ENCODE peak calls at places on chromosomes 13 and 19, in seven cellular contexts. T is osteoblast; A is CD8-positive, alpha-beta memory T cell; U is psoas muscle; R is transverse colon; X is heart left ventricle; K is CD4-positive, CD25-positive, alpha-beta regulatory T cell. H is an unnamed sample. For H3K4me1, the result is how much of the 10 kb centered on the place peaks cover.

GRCh38 chr13:23801141-23801540 is 88.1 kb downstream of the MIPEP start:
- DNase-seq in T (no peak), A (no peak), U (no peak), R (no peak), X (no peak), K (no peak), H (no peak)

GRCh38 chr13:29849731-29850212 is 645 bp downstream of the UBL3 start:
- DNase-seq in T (peak), A (peak), U (peak), R (peak), X (peak), K (peak), H (peak)

GRCh38 chr19:6887326-6887725 is at the start of gene ADGRE1:
- DNase-seq in T (no peak), A (no peak), U (no peak), R (no peak), X (no peak), K (no peak), H (no peak)

GRCh38 chr13:95288899-95289500 is 12.3 kb downstream of the ABCC4 start:
- DNase-seq in T (peak), A (no peak), U (no peak), R (no peak), X (no peak), K (no peak), H (no peak)

GRCh38 chr19:50046649-50047503 is 21.1 kb downstream of the ZNF473 start:
- DNase-seq in T (no peak), A (peak), U (peak), R (peak), X (no peak), K (peak), H (peak)

GRCh38 chr13:54845351-54845965 is 1816.8 kb downstream of the OLFM4 start:
- DNase-seq in T (no peak), A (no peak), U (no peak), R (no peak), X (no peak), K (no peak), H (no peak)

GRCh38 chr13:112693831-112694497 is 4.1 kb downstream of the ATP11A start:
- DNase-seq in T (peak), A (no peak), U (no peak), R (no peak), X (peak), K (no peak), H (no peak)

GRCh38 chr19:56987184-56987583 is 132.6 kb upstream of the USP29 start:
- DNase-seq in T (no peak), A (no peak), U (no peak), R (no peak), X (no peak), K (no peak), H (no peak)

GRCh38 chr13:67792151-67792665 is 562.1 kb upstream of the PCDH9 start:
- DNase-seq in T (no peak), A (no peak), U (no peak), R (no peak), X (no peak), K (no peak), H (no peak)

GRCh38 chr13:37681295-37682032 is 82.9 kb upstream of the POSTN start:
- DNase-seq in T (peak), A (no peak), U (no peak), R (no peak), X (no peak), K (no peak), H (no peak)

GRCh38 chr13:52892925-52893324 is 44.5 kb upstream of the PCDH8 start:
- DNase-seq in T (no peak), A (no peak), U (no peak), R (no peak), X (no peak), K (no peak), H (no peak)

GRCh38 chr19:28424662-28425430 is 788.1 kb downstream of the UQCRFS1 start:
- DNase-seq in T (no peak), A (no peak), U (no peak), R (no peak), X (no peak), K (no peak), H (no peak)

GRCh38 chr13:92948034-92948433 is 278.6 kb upstream of the GPC6 start:
- DNase-seq in T (no peak), A (no peak), U (no peak), R (no peak), X (no peak), K (no peak), H (no peak)

GRCh38 chr13:100195568-100195967 is 106.7 kb downstream of the PCCA start:
- DNase-seq in T (no peak), A (no peak), U (no peak), R (no peak), X (no peak), K (no peak), H (no peak)

GRCh38 chr19:45115809-45116615 is 23.0 kb downstream of the PPP1R37 start:
- DNase-seq in T (no peak), A (no peak), U (peak), R (no peak), X (no peak), K (no peak), H (no peak)

GRCh38 chr19:54137913-54138776 is 583 bp downstream of the CNOT3 start:
- DNase-seq in T (peak), A (peak), U (no peak), R (peak), X (no peak), K (peak), H (peak)

GRCh38 chr13:41352935-41353801 is 42.1 kb downstream of the NAA16 start:
- DNase-seq in T (no peak), A (peak), U (no peak), R (no peak), X (no peak), K (peak), H (peak)

GRCh38 chr19:58095328-58095727 is 2.7 kb downstream of the ZSCAN18 start:
- DNase-seq in T (peak), A (no peak), U (no peak), R (no peak), X (no peak), K (no peak), H (no peak)

GRCh38 chr13:36302289-36302688 is 4.7 kb upstream of the CCDC169 start:
- DNase-seq in T (no peak), A (no peak), U (no peak), R (no peak), X (no peak), K (no peak), H (no peak)

GRCh38 chr19:17686592-17687042 is 1.5 kb downstream of the UNC13A start:
- DNase-seq in T (peak), A (no peak), U (peak), R (no peak), X (peak), K (no peak), H (no peak)

GRCh38 chr13:23928985-23929384 is 31.7 kb upstream of the C1QTNF9B start:
- DNase-seq in T (peak), A (no peak), U (no peak), R (no peak), X (no peak), K (no peak), H (no peak)

GRCh38 chr19:18029617-18030338 is 21.8 kb downstream of the ARRDC2 start:
- DNase-seq in T (peak), A (no peak), U (peak), R (peak), X (no peak), K (no peak), H (no peak)

GRCh38 chr13:78596701-78597550 is 6.4 kb downstream of the POU4F1 start:
- DNase-seq in T (no peak), A (no peak), U (no peak), R (no peak), X (no peak), K (no peak), H (no peak)

GRCh38 chr13:64446372-64446771 is 2783.8 kb downstream of the PCDH9 start:
- DNase-seq in T (no peak), A (no peak), U (no peak), R (no peak), X (no peak), K (no peak), H (no peak)

GRCh38 chr13:38566526-38566925 is 120.4 kb upstream of the FREM2 start:
- DNase-seq in T (no peak), A (no peak), U (no peak), R (no peak), X (no peak), K (no peak), H (no peak)

GRCh38 chr19:47508721-47509120 is 6.1 kb downstream of the NAPA start:
- DNase-seq in T (no peak), A (no peak), U (no peak), R (no peak), X (no peak), K (no peak), H (no peak)

GRCh38 chr13:81171065-81171647 is 830.2 kb upstream of the SPRY2 start:
- DNase-seq in T (no peak), A (no peak), U (no peak), R (no peak), X (no peak), K (no peak), H (no peak)

GRCh38 chr19:35115538-35115951 is at the start of gene FXYD3:
- DNase-seq in T (no peak), A (no peak), U (no peak), R (peak), X (no peak), K (no peak), H (no peak)

GRCh38 chr19:35117791-35118190 is 2.2 kb downstream of the FXYD3 start:
- DNase-seq in T (no peak), A (no peak), U (no peak), R (peak), X (no peak), K (no peak), H (no peak)

GRCh38 chr19:35117017-35117570 is 1.5 kb downstream of the FXYD3 start:
- DNase-seq in T (no peak), A (no peak), U (no peak), R (no peak), X (no peak), K (no peak), H (no peak)

GRCh38 chr19:35114656-35115537 is 726 bp upstream of the FXYD3 start:
- DNase-seq in T (peak), A (peak), U (peak), R (peak), X (peak), K (peak), H (peak)

GRCh38 chr19:35116085-35116801 is 620 bp downstream of the FXYD3 start:
- DNase-seq in T (no peak), A (no peak), U (no peak), R (peak), X (no peak), K (no peak), H (no peak)
- H3K4me1 ChIP-seq in T (under half), A (under half), U (under half), R (under half), X (under half), K (under half), H (under half)

GRCh38 chr19:4061683-4062575 is 4.8 kb downstream of the ZBTB7A start:
- DNase-seq in T (no peak), A (no peak), U (peak), R (peak), X (peak), K (no peak), H (no peak)

GRCh38 chr19:4060621-4061177 is 6.0 kb downstream of the ZBTB7A start:
- DNase-seq in T (peak), A (no peak), U (no peak), R (peak), X (no peak), K (no peak), H (no peak)

GRCh38 chr19:4059931-4060620 is 6.6 kb downstream of the ZBTB7A start:
- DNase-seq in T (peak), A (peak), U (peak), R (peak), X (peak), K (peak), H (peak)

GRCh38 chr19:4062576-4063368 is 3.9 kb downstream of the ZBTB7A start:
- DNase-seq in T (no peak), A (no peak), U (peak), R (peak), X (no peak), K (no peak), H (no peak)

DNA sequence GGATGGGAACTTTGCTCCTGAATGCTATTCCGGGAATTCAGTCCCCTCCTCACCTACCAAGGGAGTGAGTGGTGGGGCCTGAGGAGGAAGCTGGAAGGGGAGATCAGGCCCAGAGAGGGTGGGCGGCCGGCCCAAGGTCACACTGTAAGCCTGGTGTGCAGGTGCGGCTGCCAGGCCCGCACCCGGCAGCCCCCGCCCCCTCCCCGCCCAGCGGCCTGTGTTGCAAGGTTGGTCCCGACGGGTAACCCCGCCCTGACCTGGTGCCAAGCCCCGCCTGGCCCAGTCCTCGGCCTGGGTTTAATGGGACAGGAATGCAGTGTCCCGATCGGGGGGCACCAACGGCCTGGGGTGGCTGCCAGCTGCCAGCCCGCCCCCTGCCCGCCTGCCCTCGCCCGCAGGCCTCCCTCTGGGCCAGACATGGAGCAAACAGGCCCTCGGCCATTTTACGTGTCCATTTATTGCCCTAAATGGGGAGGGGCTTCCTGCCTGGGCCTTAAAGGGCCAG is 5.5 kb downstream of the ZBTB7A start:
- DNase-seq in T (peak), A (no peak), U (peak), R (peak), X (peak), K (no peak), H (peak)
- H3K4me1 ChIP-seq in T (half or more), A (half or more), U (half or more), R (half or more), X (half or more), K (half or more), H (half or more)

GRCh38 chr13:113862191-113862765 is 1.6 kb downstream of the GAS6 start:
- DNase-seq in T (peak), A (no peak), U (no peak), R (no peak), X (no peak), K (no peak), H (no peak)

GRCh38 chr13:113859311-113860050 is 4.4 kb downstream of the GAS6 start:
- DNase-seq in T (peak), A (no peak), U (no peak), R (no peak), X (no peak), K (no peak), H (no peak)

GRCh38 chr13:113860579-113861432 is 3.1 kb downstream of the GAS6 start:
- DNase-seq in T (peak), A (no peak), U (no peak), R (peak), X (no peak), K (no peak), H (no peak)

GRCh38 chr13:113861433-113862030 is 2.3 kb downstream of the GAS6 start:
- DNase-seq in T (peak), A (no peak), U (no peak), R (no peak), X (no peak), K (no peak), H (no peak)

GRCh38 chr13:113860051-113860471 is 3.8 kb downstream of the GAS6 start:
- DNase-seq in T (no peak), A (no peak), U (no peak), R (peak), X (no peak), K (no peak), H (no peak)
- H3K4me1 ChIP-seq in T (half or more), A (under half), U (half or more), R (half or more), X (half or more), K (under half), H (under half)

GRCh38 chr19:38709119-38709518 is 35.2 kb downstream of the CAPN12 start:
- DNase-seq in T (peak), A (no peak), U (no peak), R (no peak), X (no peak), K (no peak), H (no peak)

GRCh38 chr19:38708413-38709024 is 35.8 kb downstream of the CAPN12 start:
- DNase-seq in T (peak), A (no peak), U (no peak), R (no peak), X (no peak), K (no peak), H (no peak)

GRCh38 chr19:38710928-38711725 is 33.1 kb downstream of the CAPN12 start:
- DNase-seq in T (peak), A (no peak), U (peak), R (no peak), X (no peak), K (no peak), H (no peak)

GRCh38 chr19:38710416-38710702 is 33.9 kb downstream of the CAPN12 start:
- DNase-seq in T (peak), A (no peak), U (no peak), R (no peak), X (no peak), K (no peak), H (no peak)

DNA sequence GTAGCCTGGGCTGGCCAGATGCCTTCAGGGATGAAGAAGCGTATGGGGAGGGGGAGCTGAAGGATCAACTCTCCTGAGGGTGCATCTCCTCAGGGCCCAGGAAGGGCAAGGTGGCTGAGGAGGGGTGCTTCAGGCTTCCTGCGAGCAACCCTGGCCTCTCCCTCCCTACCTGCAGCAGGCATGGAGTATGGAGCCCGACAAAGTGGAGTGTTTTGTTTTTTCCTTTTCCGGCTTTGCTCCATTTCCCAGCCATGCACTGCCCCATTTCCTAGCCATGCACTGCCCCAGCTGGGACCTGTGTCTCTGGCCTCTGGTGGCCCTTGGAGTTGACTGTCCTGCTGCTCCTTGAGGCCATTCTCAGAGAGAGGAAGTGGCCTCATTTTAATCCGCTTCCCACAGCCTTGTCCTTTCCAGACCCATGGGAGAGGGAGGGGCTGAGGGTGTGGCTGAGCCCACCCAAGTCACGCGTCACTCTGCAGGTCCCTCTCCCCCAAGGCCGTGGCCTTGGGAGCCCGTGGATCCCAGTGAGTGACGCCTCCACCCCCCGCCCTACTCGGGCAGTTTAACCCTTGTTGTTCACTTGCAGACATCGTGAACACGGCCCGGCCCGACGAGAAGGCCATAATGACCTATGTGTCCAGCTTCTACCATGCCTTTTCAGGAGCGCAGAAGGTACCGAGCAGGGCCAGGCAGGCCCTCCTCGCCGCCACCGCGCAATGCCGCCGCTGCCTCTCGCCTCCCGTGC is 34.4 kb downstream of the CAPN12 start:
- DNase-seq in T (peak), A (no peak), U (no peak), R (no peak), X (peak), K (no peak), H (no peak)
- H3K4me1 ChIP-seq in T (under half), A (under half), U (half or more), R (under half), X (half or more), K (under half), H (under half)

DNA sequence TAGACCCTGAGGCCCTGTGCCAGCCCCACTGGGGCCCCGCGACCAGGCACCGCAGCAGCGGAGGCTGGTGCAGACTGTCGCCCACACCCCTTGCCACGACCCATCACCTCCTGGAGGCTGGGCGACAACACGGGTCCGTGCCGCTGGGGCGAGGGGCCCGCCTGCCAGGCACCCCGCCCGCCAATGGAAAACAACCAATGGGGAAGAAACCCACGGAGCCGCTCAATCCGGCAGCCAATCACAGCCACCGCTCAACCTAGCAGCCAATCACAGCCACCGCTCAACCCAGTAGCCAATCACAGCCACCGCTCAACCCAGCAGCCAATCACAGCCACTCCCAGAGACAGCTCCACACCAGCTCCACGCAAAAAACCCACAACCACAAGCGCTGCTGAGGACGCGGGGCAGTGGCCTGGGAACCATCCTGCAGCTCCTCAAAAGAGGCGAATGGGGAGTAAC is 29.7 kb downstream of the GPX4 start:
- DNase-seq in T (peak), A (peak), U (no peak), R (peak), X (no peak), K (peak), H (peak)
- H3K4me1 ChIP-seq in T (under half), A (under half), U (under half), R (half or more), X (under half), K (half or more), H (under half)